ENCODE peak calls at places on chromosomes 5 and 9, in five cellular contexts. F, B, L, N and G are unnamed samples. For H3K4me1, the result is how much of the 10 kb centered on the place peaks cover.

GRCh38 chr5:149827086-149827485 is 97.0 kb downstream of the PPARGC1B start:
- DNase-seq in F (no peak), B (no peak), L (no peak), N (no peak), G (no peak)

GRCh38 chr5:102663771-102664530 is 91.2 kb upstream of the PAM start:
- DNase-seq in F (no peak), B (no peak), L (no peak), N (no peak), G (no peak)

GRCh38 chr5:176716320-176716719 is 69.0 kb downstream of the TSPAN17 start:
- DNase-seq in F (no peak), B (no peak), L (peak), N (peak), G (no peak)

GRCh38 chr9:98129451-98129881 is 10.4 kb upstream of the TRIM14 start:
- DNase-seq in F (no peak), B (peak), L (no peak), N (no peak), G (no peak)

GRCh38 chr5:132489871-132490483 is 596 bp downstream of the IRF1 start:
- DNase-seq in F (no peak), B (peak), L (peak), N (peak), G (peak)

GRCh38 chr9:121278535-121279169 is 10.7 kb downstream of the GSN start:
- DNase-seq in F (no peak), B (peak), L (peak), N (peak), G (peak)

GRCh38 chr5:50699737-50700136 is 33.3 kb downstream of the PARP8 start:
- DNase-seq in F (no peak), B (no peak), L (no peak), N (no peak), G (no peak)

GRCh38 chr5:110916373-110917049 is 155.0 kb upstream of the TSLP start:
- DNase-seq in F (no peak), B (no peak), L (peak), N (no peak), G (no peak)

GRCh38 chr5:87400305-87400899 is 12.3 kb downstream of the CCNH start:
- DNase-seq in F (peak), B (no peak), L (peak), N (no peak), G (no peak)

GRCh38 chr5:170337055-170337454 is 39.5 kb upstream of the LCP2 start:
- DNase-seq in F (no peak), B (no peak), L (no peak), N (no peak), G (no peak)

GRCh38 chr5:53507013-53507412 is 26.6 kb downstream of the FST start:
- DNase-seq in F (no peak), B (no peak), L (no peak), N (no peak), G (no peak)

GRCh38 chr9:124282442-124283231 is 24.9 kb downstream of the NEK6 start:
- DNase-seq in F (peak), B (peak), L (no peak), N (peak), G (peak)

GRCh38 chr9:99430301-99430700 is 208.2 kb downstream of the SEC61B start:
- DNase-seq in F (no peak), B (no peak), L (no peak), N (no peak), G (no peak)

GRCh38 chr5:172671091-172671490 is 30.0 kb downstream of the NEURL1B start:
- DNase-seq in F (no peak), B (no peak), L (no peak), N (no peak), G (no peak)

GRCh38 chr9:26142631-26143030 is 464.4 kb upstream of the TUSC1 start:
- DNase-seq in F (no peak), B (no peak), L (no peak), N (no peak), G (no peak)

GRCh38 chr9:127123239-127123935 is 952 bp upstream of the ANGPTL2 start:
- DNase-seq in F (no peak), B (no peak), L (no peak), N (peak), G (peak)

GRCh38 chr5:65926276-65926761 is at the start of gene ERBIN:
- DNase-seq in F (peak), B (peak), L (peak), N (peak), G (peak)
- TF ChIP-seq POLR2A in F (peak), B (peak), L (no peak), N (peak), G (no peak)

GRCh38 chr5:133938039-133938821 is 30.2 kb downstream of the C5orf15 start:
- DNase-seq in F (no peak), B (no peak), L (no peak), N (no peak), G (peak)
- TF ChIP-seq EP300 in F (no peak), B (no peak), L (no peak), N (no peak), G (no peak)

GRCh38 chr5:1394881-1395860 is 50.1 kb downstream of the SLC6A3 start:
- DNase-seq in F (no peak), B (no peak), L (no peak), N (no peak), G (no peak)
- H3K4me1 ChIP-seq in F (under half), B (under half), L (under half), N (under half), G (under half)

GRCh38 chr9:34250721-34251120 is 71.9 kb downstream of the UBAP1 start:
- DNase-seq in F (no peak), B (no peak), L (no peak), N (no peak), G (no peak)

GRCh38 chr9:34252670-34253459 is 74.0 kb downstream of the UBAP1 start:
- DNase-seq in F (peak), B (no peak), L (peak), N (peak), G (no peak)

GRCh38 chr9:34246453-34246852 is 67.6 kb downstream of the UBAP1 start:
- DNase-seq in F (no peak), B (no peak), L (no peak), N (no peak), G (no peak)

GRCh38 chr9:34252016-34252415 is 73.2 kb downstream of the UBAP1 start:
- DNase-seq in F (no peak), B (no peak), L (no peak), N (no peak), G (no peak)

DNA sequence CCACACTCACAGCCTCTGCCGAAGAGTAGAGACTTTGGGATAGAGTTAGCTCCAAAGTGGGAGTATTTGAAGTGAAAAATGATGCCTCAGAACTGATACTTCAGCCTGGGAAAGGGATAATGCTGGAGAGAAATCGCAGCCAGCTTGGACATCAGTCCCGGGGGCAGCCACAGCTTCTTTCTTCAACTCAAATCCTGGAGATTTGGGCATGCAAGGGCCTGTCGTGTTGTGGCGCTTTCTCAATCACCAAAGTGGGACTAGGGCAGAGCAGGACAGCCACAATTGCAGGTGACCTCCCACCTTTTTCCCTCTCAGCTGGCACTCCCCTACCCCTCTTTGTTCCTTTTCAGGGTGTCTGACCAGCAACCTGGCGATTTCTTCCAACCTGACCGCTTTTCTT is 70.4 kb downstream of the UBAP1 start:
- DNase-seq in F (no peak), B (no peak), L (no peak), N (no peak), G (no peak)
- TF ChIP-seq POLR2A in F (no peak), B (no peak), L (no peak), N (no peak), G (no peak)

GRCh38 chr9:14062449-14063187 is 251.3 kb downstream of the NFIB start:
- DNase-seq in F (no peak), B (no peak), L (no peak), N (no peak), G (no peak)
- TF ChIP-seq EP300 in F (no peak), B (no peak), L (no peak), N (no peak), G (no peak)

DNA sequence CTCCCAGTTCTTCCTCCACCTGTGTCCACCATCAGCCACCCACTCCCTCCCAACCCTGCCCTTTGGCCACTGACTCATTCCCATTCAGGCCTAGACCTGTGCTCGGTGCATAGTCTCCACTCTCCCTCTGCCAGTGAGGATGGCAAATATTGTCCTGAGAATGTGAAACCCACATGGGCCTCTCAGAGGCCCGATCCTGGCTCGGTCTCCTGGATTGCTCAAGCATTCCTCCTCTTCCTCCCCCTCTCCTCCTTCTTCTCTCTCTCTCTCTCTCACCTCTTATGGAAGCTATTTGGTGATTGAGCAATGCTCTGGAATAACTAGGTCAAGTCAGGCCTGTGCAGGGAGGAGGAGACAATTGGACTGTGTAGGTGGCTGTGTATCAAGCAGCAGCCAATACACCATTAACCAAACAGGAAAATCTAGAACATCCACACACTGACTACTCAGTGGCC is 99.9 kb downstream of the KLF4 start:
- DNase-seq in F (peak), B (peak), L (peak), N (peak), G (peak)
- H3K4me1 ChIP-seq in F (under half), B (under half), L (under half), N (under half), G (under half)

GRCh38 chr9:128243486-128244415 is 32.1 kb downstream of the GOLGA2 start:
- DNase-seq in F (no peak), B (no peak), L (no peak), N (peak), G (no peak)

GRCh38 chr9:128247191-128247803 is 28.5 kb downstream of the GOLGA2 start:
- DNase-seq in F (no peak), B (no peak), L (no peak), N (no peak), G (no peak)

GRCh38 chr9:128246471-128246870 is 29.3 kb downstream of the GOLGA2 start:
- DNase-seq in F (no peak), B (no peak), L (no peak), N (no peak), G (no peak)

GRCh38 chr9:128244443-128245226 is 31.2 kb downstream of the GOLGA2 start:
- DNase-seq in F (peak), B (peak), L (no peak), N (peak), G (peak)

GRCh38 chr9:128245293-128246151 is 30.3 kb downstream of the GOLGA2 start:
- DNase-seq in F (peak), B (no peak), L (no peak), N (no peak), G (no peak)
- TF ChIP-seq POLR2A in F (no peak), B (no peak), L (no peak), N (no peak), G (no peak)

GRCh38 chr9:136784997-136785361 is 6.2 kb upstream of the TMEM141 start:
- DNase-seq in F (no peak), B (no peak), L (no peak), N (no peak), G (no peak)
- TF ChIP-seq EP300 in F (no peak), B (no peak), L (no peak), N (no peak), G (no peak)